ENCODE peak calls at places on chromosomes 16 and 17, in five cellular contexts. T, W, S, Y and G are unnamed samples.

GRCh38 chr17:78421534-78422266 is 43.3 kb downstream of the PGS1 start:
- DNase-seq in T (peak), W (peak), S (peak), Y (peak), G (peak)

GRCh38 chr17:38430316-38430715 is 2.1 kb downstream of the ARHGAP23 start:
- DNase-seq in T (no peak), W (no peak), S (no peak), Y (no peak), G (no peak)

GRCh38 chr17:40563371-40564052 is 1.8 kb downstream of the CCR7 start:
- DNase-seq in T (no peak), W (no peak), S (no peak), Y (peak), G (no peak)

GRCh38 chr16:21076186-21076883 is 74.3 kb downstream of the DNAH3 start:
- DNase-seq in T (no peak), W (no peak), S (no peak), Y (no peak), G (no peak)

GRCh38 chr16:53094013-53094630 is 39.3 kb downstream of the CHD9 start:
- DNase-seq in T (peak), W (peak), S (no peak), Y (no peak), G (no peak)

GRCh38 chr17:33778505-33779398 is 476.3 kb upstream of the CCL2 start:
- DNase-seq in T (no peak), W (no peak), S (peak), Y (peak), G (peak)

GRCh38 chr16:88785106-88785924 is at the start of gene PIEZO1:
- DNase-seq in T (peak), W (peak), S (peak), Y (peak), G (peak)

GRCh38 chr16:68412061-68412460 is 36.2 kb downstream of the SMPD3 start:
- DNase-seq in T (no peak), W (no peak), S (no peak), Y (no peak), G (no peak)

GRCh38 chr17:50765454-50766221 is 1.7 kb downstream of the ANKRD40CL start:
- DNase-seq in T (no peak), W (no peak), S (no peak), Y (peak), G (no peak)

GRCh38 chr16:63684702-63685101 is 1437.2 kb downstream of the CDH11 start:
- DNase-seq in T (no peak), W (no peak), S (no peak), Y (no peak), G (no peak)

GRCh38 chr17:77810536-77810935 is 148.0 kb upstream of the TNRC6C start:
- DNase-seq in T (no peak), W (no peak), S (no peak), Y (no peak), G (no peak)

GRCh38 chr17:2373179-2373578 is 27.7 kb downstream of the MNT start:
- DNase-seq in T (no peak), W (no peak), S (no peak), Y (no peak), G (no peak)

GRCh38 chr16:22813223-22813945 is 578 bp upstream of the HS3ST2 start:
- DNase-seq in T (no peak), W (no peak), S (peak), Y (peak), G (no peak)

GRCh38 chr17:15255713-15256454 is 9.2 kb downstream of the PMP22 start:
- DNase-seq in T (no peak), W (no peak), S (no peak), Y (peak), G (no peak)

GRCh38 chr17:67245694-67246397 is 850 bp upstream of the HELZ start:
- DNase-seq in T (peak), W (peak), S (peak), Y (peak), G (no peak)

GRCh38 chr16:49278944-49279725 is 2.5 kb downstream of the CBLN1 start:
- DNase-seq in T (no peak), W (no peak), S (no peak), Y (no peak), G (no peak)

GRCh38 chr17:31388770-31389672 is 2.5 kb upstream of the RAB11FIP4 start:
- DNase-seq in T (peak), W (peak), S (peak), Y (peak), G (no peak)

GRCh38 chr16:31356566-31357323 is 1.8 kb downstream of the ITGAX start:
- DNase-seq in T (no peak), W (no peak), S (no peak), Y (no peak), G (no peak)

GRCh38 chr16:67013238-67013822 is 15.6 kb upstream of the CBFB start:
- DNase-seq in T (no peak), W (no peak), S (no peak), Y (no peak), G (no peak)

GRCh38 chr17:79659376-79659775 is 48.5 kb upstream of the RBFOX3 start:
- DNase-seq in T (no peak), W (no peak), S (no peak), Y (no peak), G (no peak)

GRCh38 chr17:64781394-64781793 is 119.3 kb upstream of the SMURF2 start:
- DNase-seq in T (no peak), W (peak), S (no peak), Y (peak), G (no peak)

GRCh38 chr17:49259663-49260010 is 29.1 kb upstream of the PHOSPHO1 start:
- DNase-seq in T (no peak), W (no peak), S (no peak), Y (no peak), G (no peak)

GRCh38 chr16:66619534-66620418 is 15.3 kb downstream of the CMTM3 start:
- DNase-seq in T (no peak), W (no peak), S (no peak), Y (no peak), G (no peak)

GRCh38 chr16:4110065-4110464 is 6.2 kb downstream of the ADCY9 start:
- DNase-seq in T (no peak), W (no peak), S (no peak), Y (no peak), G (no peak)

GRCh38 chr17:68431661-68432071 is 25.6 kb downstream of the WIPI1 start:
- DNase-seq in T (peak), W (peak), S (peak), Y (peak), G (no peak)

GRCh38 chr17:37273419-37274051 is 102.2 kb upstream of the C17orf78 start:
- DNase-seq in T (no peak), W (no peak), S (peak), Y (no peak), G (no peak)

GRCh38 chr16:79698341-79698753 is 97.8 kb upstream of the MAF start:
- DNase-seq in T (no peak), W (no peak), S (no peak), Y (no peak), G (no peak)